ENCODE peak calls at places on chromosome 3, in four cellular contexts. E, J, I and P are unnamed samples.

GRCh38 chr3:138440137-138440536 is 5.7 kb downstream of the ESYT3 start:
- DNase-seq in E (no peak), J (peak), I (no peak), P (no peak)

GRCh38 chr3:134314588-134315285 is 59.5 kb downstream of the AMOTL2 start:
- DNase-seq in E (no peak), J (no peak), I (no peak), P (no peak)

GRCh38 chr3:18098960-18099587 is 326.1 kb downstream of the SATB1 start:
- DNase-seq in J (peak), I (no peak), E (peak), P (no peak)

GRCh38 chr3:148757238-148757930 is 59.7 kb downstream of the AGTR1 start:
- DNase-seq in E (peak), J (no peak), I (no peak), P (peak)

GRCh38 chr3:77039606-77040553 is at the start of gene ROBO2:
- DNase-seq in I (peak), J (peak), E (peak), P (peak)

GRCh38 chr3:150925751-150926201 is 20.5 kb upstream of the MINDY4B start:
- DNase-seq in E (peak), I (no peak), J (peak), P (peak)

GRCh38 chr3:34843479-34843870 is 795.9 kb upstream of the ARPP21 start:
- DNase-seq in J (peak), I (no peak), E (no peak), P (peak)

GRCh38 chr3:23239181-23240068 is 36.3 kb downstream of the UBE2E2 start:
- DNase-seq in J (no peak), E (no peak), I (no peak), P (no peak)

GRCh38 chr3:149343951-149344350 is 10.5 kb upstream of the TM4SF18 start:
- DNase-seq in I (no peak), J (peak), E (no peak), P (no peak)

GRCh38 chr3:9158865-9159630 is 90.4 kb downstream of the SRGAP3 start:
- DNase-seq in E (no peak), I (no peak), J (peak), P (no peak)

GRCh38 chr3:121493431-121493830 is 52.4 kb downstream of the POLQ start:
- DNase-seq in J (no peak), I (no peak), E (peak), P (peak)

GRCh38 chr3:69568926-69569325 is 170.3 kb upstream of the MITF start:
- DNase-seq in E (no peak), I (no peak), J (no peak), P (peak)

GRCh38 chr3:146770301-146770700 is 165.2 kb upstream of the PLSCR5 start:
- DNase-seq in E (no peak), I (no peak), J (no peak), P (no peak)

GRCh38 chr3:187739561-187740445 is 5.5 kb downstream of the BCL6 start:
- DNase-seq in I (peak), J (peak), E (peak), P (peak)

GRCh38 chr3:197024881-197025735 is 4.5 kb downstream of the MELTF start:
- DNase-seq in E (no peak), I (no peak), J (no peak), P (no peak)

GRCh38 chr3:134666466-134666865 is 15.6 kb upstream of the KY start:
- DNase-seq in E (no peak), J (no peak), I (no peak), P (no peak)

GRCh38 chr3:10770981-10771380 is 45.0 kb upstream of the SLC6A11 start:
- DNase-seq in J (no peak), I (no peak), E (no peak), P (no peak)

GRCh38 chr3:143648218-143648617 is 200.1 kb downstream of the SLC9A9 start:
- DNase-seq in E (peak), J (peak), I (no peak), P (no peak)

GRCh38 chr3:50192689-50193141 is 1.3 kb downstream of the GNAT1 start:
- DNase-seq in E (peak), I (peak), J (peak), P (peak)

GRCh38 chr3:37338500-37338899 is 164.1 kb upstream of the LRRFIP2 start:
- DNase-seq in I (no peak), J (no peak), E (peak), P (peak)

GRCh38 chr3:186235554-186235953 is 126.5 kb downstream of the DGKG start:
- DNase-seq in I (no peak), E (no peak), J (no peak), P (no peak)

GRCh38 chr3:112676659-112677234 is 35.8 kb upstream of the CCDC80 start:
- DNase-seq in J (peak), I (peak), E (peak), P (peak)

GRCh38 chr3:172520332-172520831 is 2.8 kb downstream of the TNFSF10 start:
- DNase-seq in J (no peak), E (peak), I (no peak), P (peak)

GRCh38 chr3:119279101-119279554 is 15.1 kb upstream of the ARHGAP31 start:
- DNase-seq in I (peak), E (no peak), J (no peak), P (no peak)

GRCh38 chr3:178436773-178437172 is 99.5 kb upstream of the KCNMB2 start:
- DNase-seq in E (peak), I (no peak), J (peak), P (peak)

GRCh38 chr3:143507735-143508580 is 340.3 kb downstream of the SLC9A9 start:
- DNase-seq in E (peak), J (no peak), I (no peak), P (peak)

DNA sequence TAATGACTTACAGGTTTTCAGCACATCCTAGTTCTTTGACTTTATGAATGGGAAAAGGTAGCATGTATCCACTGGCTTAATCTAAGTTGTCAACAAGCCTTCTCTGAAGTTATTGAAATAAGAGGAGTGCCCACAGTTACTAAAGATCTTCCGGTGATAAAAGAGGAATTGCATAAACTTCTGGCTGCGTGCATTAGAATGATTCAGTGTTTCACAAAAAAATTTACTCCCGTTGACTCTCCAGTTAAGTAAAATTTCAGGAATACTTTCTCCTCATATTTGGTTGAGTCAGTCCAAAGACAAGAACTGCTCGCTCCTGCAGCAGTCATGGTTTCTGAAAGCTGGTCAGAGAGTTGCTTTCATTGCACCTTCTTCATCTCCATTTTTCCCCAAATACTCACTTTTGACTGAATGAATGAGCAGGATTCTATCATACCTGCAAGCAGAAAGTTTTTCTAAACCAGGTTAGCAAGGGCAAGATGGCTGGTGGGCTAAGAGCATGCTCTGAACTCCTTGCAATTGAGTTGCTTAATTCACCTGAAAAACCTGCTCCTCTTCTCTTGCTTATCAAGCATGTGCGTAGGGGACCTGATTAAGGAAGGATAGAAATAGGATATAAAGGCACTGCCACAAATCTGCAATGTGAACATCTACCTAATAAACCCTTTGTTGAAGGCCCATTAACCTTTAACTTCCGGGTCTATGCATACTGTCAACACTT is 64.2 kb upstream of the TIMP4 start:
- DNase-seq in J (no peak), I (no peak), E (peak), P (peak)
- H3K4me3 ChIP-seq in J (no peak), I (no peak), E (no peak), P (no peak)

GRCh38 chr3:152272771-152273242 is 4.1 kb downstream of the MBNL1 start:
- DNase-seq in I (no peak), J (no peak), E (peak), P (peak)

GRCh38 chr3:152269423-152270144 is 855 bp downstream of the MBNL1 start:
- DNase-seq in J (peak), I (peak), E (peak), P (peak)

GRCh38 chr3:152270145-152270870 is 1.6 kb downstream of the MBNL1 start:
- DNase-seq in J (no peak), I (no peak), E (peak), P (peak)

GRCh38 chr3:152271465-152272035 is 2.8 kb downstream of the MBNL1 start:
- DNase-seq in E (no peak), J (no peak), I (no peak), P (no peak)

DNA sequence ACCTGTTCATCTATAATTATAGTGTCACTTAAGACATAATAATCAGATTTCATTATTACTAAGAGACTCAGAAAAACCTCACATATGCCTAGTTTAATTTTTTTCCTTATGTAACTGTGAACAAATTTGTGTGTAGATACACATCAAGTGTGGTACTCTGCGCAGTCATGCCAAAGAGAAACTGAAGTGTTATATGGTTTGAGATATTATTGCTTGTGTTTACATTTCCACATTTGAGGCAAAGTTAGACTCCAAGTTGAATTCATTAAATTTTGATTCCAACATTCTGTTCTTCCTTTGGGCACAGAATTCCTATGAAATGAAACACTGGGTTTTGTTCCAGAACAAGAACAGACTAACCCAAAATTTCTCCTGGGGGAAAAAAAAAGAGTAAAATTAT is 2.2 kb downstream of the MBNL1 start:
- DNase-seq in E (no peak), I (no peak), J (no peak), P (no peak)
- H3K4me3 ChIP-seq in E (peak), I (peak), J (no peak), P (peak)

GRCh38 chr3:190886945-190887344 is 24.5 kb upstream of the GMNC start:
- DNase-seq in E (no peak), J (no peak), I (no peak), P (no peak)
- H3K4me3 ChIP-seq in E (no peak), J (no peak), I (no peak), P (no peak)

GRCh38 chr3:32432711-32433530 is 41.3 kb downstream of the CMTM7 start:
- DNase-seq in I (no peak), J (no peak), E (peak), P (peak)
- H3K4me3 ChIP-seq in I (no peak), J (no peak), E (no peak), P (no peak)

DNA sequence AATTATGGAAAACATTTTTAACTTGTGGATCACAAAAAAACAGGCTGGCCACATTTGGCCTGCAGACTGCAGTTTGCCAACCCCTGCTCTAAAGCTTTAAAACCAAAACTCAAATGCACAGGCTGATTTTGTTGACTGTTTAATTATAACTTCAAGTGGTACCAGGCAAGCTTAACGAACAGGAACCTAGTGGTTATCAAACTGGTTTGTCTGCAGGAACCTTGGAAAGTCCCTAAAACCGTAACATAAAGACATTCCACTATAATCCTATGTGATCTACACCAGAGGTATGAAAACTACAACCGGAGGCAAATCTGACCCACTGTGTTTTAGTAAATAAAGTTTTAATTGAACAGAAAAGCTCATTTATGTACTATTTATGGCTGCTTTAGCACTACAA is 52.4 kb downstream of the TBL1XR1 start:
- DNase-seq in I (no peak), E (no peak), J (no peak), P (peak)
- H3K4me3 ChIP-seq in I (no peak), E (no peak), J (no peak), P (no peak)

GRCh38 chr3:46353639-46354410 is at the start of gene CCR2:
- DNase-seq in E (no peak), I (no peak), J (no peak), P (no peak)
- H3K4me3 ChIP-seq in E (no peak), I (no peak), J (no peak), P (no peak)

DNA sequence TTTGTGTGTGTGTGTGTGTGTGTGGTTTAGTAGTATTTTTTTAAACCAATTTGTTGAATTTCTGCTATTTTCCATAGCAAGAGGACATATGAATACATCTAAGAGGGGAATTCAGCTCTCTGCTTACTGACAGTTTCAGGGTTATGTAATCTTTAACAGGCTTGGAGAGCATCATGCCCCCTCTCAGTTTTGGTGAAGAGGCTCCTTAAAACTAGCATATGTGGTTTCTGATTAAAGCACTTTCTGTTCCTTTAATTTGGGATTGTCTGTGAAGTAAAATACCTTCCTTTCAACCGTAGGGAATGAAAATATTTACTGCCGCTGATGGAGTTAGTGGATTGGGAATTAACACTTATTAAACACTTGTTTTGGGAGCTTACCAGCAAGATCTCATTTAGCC is 19.4 kb upstream of the NFKBIZ start:
- DNase-seq in J (no peak), E (no peak), I (no peak), P (no peak)
- H3K4me3 ChIP-seq in J (no peak), E (no peak), I (no peak), P (no peak)

GRCh38 chr3:170448530-170449110 is 30.0 kb downstream of the CLDN11 start:
- DNase-seq in E (no peak), J (no peak), I (no peak), P (peak)
- H3K4me3 ChIP-seq in E (no peak), J (no peak), I (no peak), P (peak)

GRCh38 chr3:184609861-184610365 is 48.3 kb downstream of the EPHB3 start:
- DNase-seq in E (no peak), J (peak), I (no peak), P (no peak)
- H3K4me3 ChIP-seq in E (no peak), J (no peak), I (no peak), P (no peak)